ENCODE peak calls at places on chromosome 12, in ten cellular contexts. F is Panc1, G is ovary, I is esophagus squamous epithelium, H is heart left ventricle, W is HepG2, M is transverse colon, U is astrocyte, R is OCI-LY7, Q is H9. K is an unnamed sample.

GRCh38 chr12:98955284-98955683 is 310.2 kb downstream of the APAF1 start:
- DNase-seq in F (no peak), G (no peak), I (no peak), H (no peak), W (peak; percentile 21), M (no peak), U (no peak), R (peak; percentile 49), Q (peak; percentile 69), K (no peak)

GRCh38 chr12:11324426-11324825 is 14.2 kb upstream of the PRB4 start:
- DNase-seq in F (no peak), G (no peak), I (no peak), H (no peak), W (no peak), M (no peak), U (no peak), R (no peak), Q (no peak), K (no peak)

GRCh38 chr12:31772685-31773222 is 43.9 kb upstream of the AMN1 start:
- DNase-seq in F (no peak), G (no peak), I (no peak), H (no peak), W (peak; percentile 20), M (no peak), U (no peak), R (no peak), Q (peak; percentile 54), K (no peak)

GRCh38 chr12:88291498-88292131 is 149.5 kb downstream of the TMTC3 start:
- DNase-seq in F (no peak), G (no peak), I (no peak), H (no peak), W (no peak), M (no peak), U (no peak), R (no peak), Q (no peak), K (no peak)

GRCh38 chr12:107594995-107595394 is 90.6 kb upstream of the PWP1 start:
- DNase-seq in F (no peak), G (no peak), I (no peak), H (no peak), W (no peak), M (no peak), U (peak; percentile 50), R (no peak), Q (no peak), K (no peak)

GRCh38 chr12:112862570-112863137 is 44.1 kb upstream of the OAS1 start:
- DNase-seq in F (no peak), G (no peak), I (no peak), H (no peak), W (no peak), M (no peak), U (no peak), R (no peak), Q (no peak), K (no peak)

GRCh38 chr12:1199700-1200099 is 208.7 kb downstream of the ERC1 start:
- DNase-seq in F (no peak), G (no peak), I (no peak), H (no peak), W (no peak), M (no peak), U (no peak), R (no peak), Q (no peak), K (no peak)

GRCh38 chr12:63787306-63787705 is 7.6 kb downstream of the RXYLT1 start:
- DNase-seq in F (no peak), G (no peak), I (no peak), H (no peak), W (no peak), M (no peak), U (no peak), R (no peak), Q (no peak), K (no peak)

GRCh38 chr12:94545937-94546771 is 86.5 kb upstream of the CEP83 start:
- DNase-seq in F (peak; percentile 12), G (peak; percentile 33), I (no peak), H (peak; percentile 34), W (peak; percentile 44), M (peak; percentile 65), U (peak; percentile 52), R (peak; percentile 43), Q (peak; percentile 78), K (no peak)

GRCh38 chr12:5792350-5792749 is 152.7 kb downstream of the ANO2 start:
- DNase-seq in F (no peak), G (no peak), I (no peak), H (no peak), W (no peak), M (no peak), U (peak; percentile 8), R (no peak), Q (no peak), K (no peak)

GRCh38 chr12:108394196-108394595 is 55.1 kb upstream of the CMKLR1 start:
- DNase-seq in F (no peak), G (peak; percentile 38), I (no peak), H (peak; percentile 28), W (no peak), M (no peak), U (no peak), R (no peak), Q (no peak), K (peak; percentile 64)

GRCh38 chr12:41061189-41061588 is 126.9 kb upstream of the PDZRN4 start:
- DNase-seq in F (no peak), G (no peak), I (no peak), H (no peak), W (no peak), M (no peak), U (no peak), R (no peak), Q (no peak), K (no peak)

DNA sequence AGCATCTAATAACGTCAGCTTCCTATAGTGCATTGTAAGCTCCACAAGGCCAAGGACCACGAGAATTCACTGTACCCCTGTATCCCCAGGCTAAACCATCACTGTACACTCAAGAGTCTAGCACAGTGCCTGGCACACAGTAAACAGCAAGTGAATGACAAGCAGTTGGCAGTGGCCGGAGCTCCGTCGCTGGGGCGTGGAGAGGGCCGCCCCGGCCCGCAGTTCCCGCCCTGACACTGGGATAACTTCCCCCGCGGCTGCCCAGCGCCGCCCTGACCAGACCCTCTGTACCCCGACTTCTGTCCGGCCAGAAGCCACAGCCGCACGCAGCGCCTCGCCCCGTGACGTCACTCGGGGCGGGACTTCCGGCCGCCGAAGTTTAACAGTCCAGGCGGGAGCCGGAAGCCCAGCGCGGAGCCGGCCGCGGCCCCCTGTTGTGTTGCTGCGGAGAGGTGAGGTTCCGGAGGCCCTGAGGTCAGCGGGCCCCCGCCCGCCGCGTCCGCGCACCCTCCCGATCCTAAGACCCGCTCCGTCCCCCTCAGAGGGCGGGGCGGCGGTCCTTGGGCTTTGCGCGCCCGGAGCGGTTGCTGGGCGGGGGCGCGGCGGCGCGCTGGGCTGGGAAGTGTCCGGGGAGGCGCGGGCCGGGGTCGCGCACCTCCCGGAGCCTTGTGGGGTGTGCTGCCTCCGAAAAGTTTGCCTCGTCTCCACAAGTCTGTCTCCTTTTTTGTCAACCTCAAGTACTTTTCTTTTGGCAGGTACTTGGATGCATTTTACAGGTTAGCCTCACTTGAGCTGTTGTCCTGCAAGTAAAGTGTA is at the start of gene NEDD1:
- DNase-seq in F (peak; percentile 15), G (peak; percentile 85), I (no peak), H (peak; percentile 89), W (peak; percentile 79), M (peak; percentile 89), U (peak; percentile 55), R (peak; percentile 88), Q (peak; percentile 95), K (peak; percentile 92)
- TF ChIP-seq CTCF in F (no peak), G (no peak), I (no peak), H (no peak), W (no peak), M (no peak), U (no peak), R (no peak), Q (no peak), K (no peak)

DNA sequence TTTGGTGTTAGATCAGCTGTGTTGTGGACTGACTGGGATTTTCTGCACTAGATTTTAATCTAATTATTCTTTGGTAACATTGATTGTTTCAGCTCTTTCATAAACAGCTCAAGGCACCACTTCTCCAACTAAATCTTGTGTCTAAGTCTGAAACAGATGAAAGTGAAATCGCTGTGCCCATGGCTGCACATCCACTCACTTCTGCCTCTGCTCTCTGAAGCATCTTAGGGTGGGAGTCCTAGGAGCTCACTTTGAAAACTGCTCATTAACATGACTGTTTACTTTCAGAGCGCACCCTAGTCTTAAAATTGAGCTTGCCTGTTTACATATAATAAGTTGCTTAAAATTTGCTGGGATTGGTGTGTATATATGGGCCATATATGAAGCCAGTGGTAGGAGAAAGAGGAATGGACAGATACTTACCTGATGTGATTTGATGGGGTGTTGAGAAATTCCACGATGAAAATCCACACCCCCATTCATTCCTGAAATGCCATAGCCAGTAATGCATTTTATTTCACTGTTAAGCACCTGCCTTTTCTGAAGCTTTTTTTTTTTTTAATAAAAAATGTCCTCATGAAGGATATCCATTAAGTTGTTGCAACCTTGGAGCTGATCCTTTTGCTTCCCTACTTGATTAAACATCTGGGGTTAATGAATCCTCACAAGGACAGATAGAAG is 52.8 kb downstream of the PPFIBP1 start:
- DNase-seq in F (no peak), G (no peak), I (no peak), H (no peak), W (no peak), M (no peak), U (no peak), R (no peak), Q (no peak), K (no peak)
- H3K4me1 ChIP-seq in F (peaks cover 9% of the 10 kb centered on the region), G (peaks cover 12% of the 10 kb centered on the region), I (peaks cover 59% of the 10 kb centered on the region), H (peaks cover 85% of the 10 kb centered on the region), W (peaks cover 5% of the 10 kb centered on the region), M (peaks cover 8% of the 10 kb centered on the region), U (peaks cover 53% of the 10 kb centered on the region), R (no peaks in the 10 kb centered on the region), Q (no peaks in the 10 kb centered on the region), K (no peaks in the 10 kb centered on the region)

GRCh38 chr12:100388382-100388781 is 31.5 kb downstream of the SLC17A8 start:
- DNase-seq in F (no peak), G (no peak), I (no peak), H (no peak), W (peak; percentile 20), M (no peak), U (no peak), R (no peak), Q (no peak), K (no peak)

GRCh38 chr12:100393202-100393601 is 36.3 kb downstream of the SLC17A8 start:
- DNase-seq in F (no peak), G (no peak), I (no peak), H (no peak), W (no peak), M (no peak), U (no peak), R (no peak), Q (no peak), K (no peak)

GRCh38 chr12:100395811-100396210 is 38.9 kb downstream of the SLC17A8 start:
- DNase-seq in F (no peak), G (no peak), I (no peak), H (no peak), W (no peak), M (peak; percentile 51), U (no peak), R (no peak), Q (no peak), K (no peak)

GRCh38 chr12:100391856-100392255 is 35.0 kb downstream of the SLC17A8 start:
- DNase-seq in F (no peak), G (peak; percentile 21), I (no peak), H (no peak), W (peak; percentile 18), M (peak; percentile 42), U (no peak), R (no peak), Q (no peak), K (no peak)
- TF ChIP-seq CTCF in F (peak; percentile 40), G (no peak), I (peak; percentile 21), H (peak; percentile 27), W (peak; percentile 60), M (peak; percentile 39), U (no peak), R (peak; percentile 23), Q (no peak), K (no peak)

GRCh38 chr12:30013051-30013450 is 229.3 kb upstream of the TMTC1 start:
- DNase-seq in F (no peak), G (no peak), I (no peak), H (no peak), W (no peak), M (no peak), U (no peak), R (no peak), Q (peak; percentile 72), K (no peak)
- H3K4me1 ChIP-seq in F (no peaks in the 10 kb centered on the region), G (no peaks in the 10 kb centered on the region), I (peaks cover 23% of the 10 kb centered on the region), H (no peaks in the 10 kb centered on the region), W (no peaks in the 10 kb centered on the region), M (no peaks in the 10 kb centered on the region), U (peaks cover 4% of the 10 kb centered on the region), R (no peaks in the 10 kb centered on the region), Q (no peaks in the 10 kb centered on the region), K (peaks cover 19% of the 10 kb centered on the region)